ENCODE peak calls at places on chromosomes 13 and 19, in ten cellular contexts. V, K, P, W, R, J, Z, B, Y and G are unnamed samples.
A peak's percentile ranks its signal among the peaks of the same experiment; 100 is the strongest.

GRCh38 chr13:107803822-107804495 is 411.4 kb downstream of the LIG4 start:
- DNase-seq in V (no peak), K (no peak), P (no peak), W (no peak), R (no peak), J (no peak), Z (no peak), B (no peak), Y (no peak), G (no peak)

GRCh38 chr13:102399791-102400618 is 1.8 kb downstream of the FGF14 start:
- DNase-seq in V (no peak), K (no peak), P (peak; percentile 50), W (peak; percentile 28), R (peak; percentile 62), J (peak; percentile 46), Z (no peak), B (peak; percentile 9), Y (no peak), G (no peak)

GRCh38 chr13:23899555-23899954 is 2.3 kb upstream of the C1QTNF9B start:
- DNase-seq in V (peak; percentile 37), K (peak; percentile 29), P (no peak), W (no peak), R (peak; percentile 39), J (peak; percentile 34), Z (peak; percentile 36), B (no peak), Y (peak; percentile 59), G (no peak)

GRCh38 chr13:109569938-109570711 is 216.3 kb downstream of the IRS2 start:
- DNase-seq in V (no peak), K (no peak), P (peak; percentile 62), W (no peak), R (no peak), J (no peak), Z (no peak), B (no peak), Y (no peak), G (no peak)

GRCh38 chr13:110485604-110486003 is 75.9 kb downstream of the RAB20 start:
- DNase-seq in V (peak; percentile 27), K (no peak), P (no peak), W (no peak), R (peak; percentile 67), J (peak; percentile 83), Z (no peak), B (no peak), Y (no peak), G (no peak)

GRCh38 chr19:14002571-14003278 is 3.4 kb downstream of the RFX1 start:
- DNase-seq in V (no peak), K (no peak), P (peak; percentile 64), W (no peak), R (no peak), J (no peak), Z (no peak), B (no peak), Y (no peak), G (no peak)

GRCh38 chr13:34189946-34190345 is 372.0 kb downstream of the RFC3 start:
- DNase-seq in V (no peak), K (no peak), P (no peak), W (no peak), R (no peak), J (no peak), Z (no peak), B (no peak), Y (no peak), G (no peak)

GRCh38 chr13:98272549-98272948 is 95.5 kb upstream of the RNF113B start:
- DNase-seq in V (no peak), K (no peak), P (no peak), W (no peak), R (peak; percentile 15), J (peak; percentile 91), Z (no peak), B (no peak), Y (no peak), G (no peak)

GRCh38 chr13:28735481-28736029 is 16.8 kb upstream of the SLC46A3 start:
- DNase-seq in V (no peak), K (no peak), P (no peak), W (no peak), R (no peak), J (no peak), Z (no peak), B (no peak), Y (no peak), G (no peak)

GRCh38 chr19:55228015-55228391 is 560 bp downstream of the TMEM86B start:
- DNase-seq in V (no peak), K (no peak), P (no peak), W (no peak), R (no peak), J (no peak), Z (no peak), B (no peak), Y (peak; percentile 18), G (no peak)

GRCh38 chr13:40077396-40078027 is 422.1 kb downstream of the COG6 start:
- DNase-seq in V (no peak), K (no peak), P (no peak), W (no peak), R (no peak), J (no peak), Z (no peak), B (no peak), Y (no peak), G (no peak)

GRCh38 chr13:27022571-27023311 is 148.9 kb downstream of the USP12 start:
- DNase-seq in V (no peak), K (no peak), P (no peak), W (peak; percentile 41), R (no peak), J (no peak), Z (no peak), B (no peak), Y (peak; percentile 47), G (no peak)

GRCh38 chr19:40799558-40800338 is 757 bp downstream of the EGLN2 start:
- DNase-seq in V (no peak), K (no peak), P (peak; percentile 63), W (no peak), R (peak; percentile 58), J (peak; percentile 73), Z (peak; percentile 33), B (no peak), Y (peak; percentile 59), G (no peak)

GRCh38 chr13:51523082-51523518 is 61.2 kb upstream of the WDFY2 start:
- DNase-seq in V (no peak), K (peak; percentile 39), P (no peak), W (no peak), R (no peak), J (no peak), Z (no peak), B (peak; percentile 12), Y (peak; percentile 78), G (peak; percentile 55)

GRCh38 chr19:23709347-23709746 is 22.3 kb upstream of the ZNF675 start:
- DNase-seq in V (no peak), K (no peak), P (no peak), W (no peak), R (no peak), J (no peak), Z (no peak), B (no peak), Y (no peak), G (no peak)

GRCh38 chr19:52570005-52570861 is at the start of gene ZNF701:
- DNase-seq in V (peak; percentile 70), K (peak; percentile 95), P (peak; percentile 97), W (no peak), R (peak; percentile 99), J (peak; percentile 95), Z (peak; percentile 97), B (peak; percentile 97), Y (peak; percentile 94), G (peak; percentile 95)
- TF ChIP-seq CTCF in V (peak; percentile 25), K (peak; percentile 34), P (peak; percentile 30), W (no peak), R (no peak), J (peak; percentile 27), Z (peak; percentile 49), B (no peak), Y (peak; percentile 27), G (peak; percentile 51)

GRCh38 chr19:15436012-15436825 is 13.5 kb downstream of the WIZ start:
- DNase-seq in V (no peak), K (no peak), P (no peak), W (no peak), R (no peak), J (no peak), Z (no peak), B (no peak), Y (no peak), G (no peak)

GRCh38 chr19:15438124-15438496 is 11.6 kb downstream of the WIZ start:
- DNase-seq in V (no peak), K (no peak), P (no peak), W (no peak), R (no peak), J (no peak), Z (no peak), B (no peak), Y (no peak), G (no peak)

GRCh38 chr19:15436826-15437110 is 13.0 kb downstream of the WIZ start:
- DNase-seq in V (no peak), K (no peak), P (no peak), W (no peak), R (no peak), J (no peak), Z (no peak), B (no peak), Y (no peak), G (no peak)

GRCh38 chr19:15438577-15438976 is 11.2 kb downstream of the WIZ start:
- DNase-seq in V (no peak), K (no peak), P (no peak), W (no peak), R (no peak), J (no peak), Z (no peak), B (no peak), Y (no peak), G (no peak)

GRCh38 chr19:15437355-15438123 is 12.2 kb downstream of the WIZ start:
- DNase-seq in V (no peak), K (no peak), P (no peak), W (no peak), R (no peak), J (no peak), Z (no peak), B (no peak), Y (peak; percentile 47), G (no peak)
- TF ChIP-seq CTCF in V (peak; percentile 32), K (peak; percentile 41), P (no peak), W (no peak), R (no peak), J (no peak), Z (no peak), B (no peak), Y (no peak), G (no peak)

GRCh38 chr19:50148528-50148927 is 14.6 kb downstream of the IZUMO2 start:
- DNase-seq in V (no peak), K (no peak), P (no peak), W (no peak), R (no peak), J (no peak), Z (no peak), B (no peak), Y (no peak), G (no peak)

GRCh38 chr19:50152578-50152977 is 10.5 kb downstream of the IZUMO2 start:
- DNase-seq in V (no peak), K (no peak), P (no peak), W (no peak), R (no peak), J (no peak), Z (no peak), B (no peak), Y (no peak), G (no peak)

GRCh38 chr19:50147462-50148423 is 15.3 kb downstream of the IZUMO2 start:
- DNase-seq in V (peak; percentile 65), K (peak; percentile 89), P (peak; percentile 79), W (peak; percentile 90), R (peak; percentile 86), J (peak; percentile 93), Z (peak; percentile 75), B (peak; percentile 86), Y (peak; percentile 89), G (peak; percentile 57)
- TF ChIP-seq CTCF in V (peak; percentile 28), K (peak; percentile 39), P (no peak), W (peak; percentile 89), R (peak; percentile 40), J (peak; percentile 74), Z (peak; percentile 63), B (no peak), Y (peak; percentile 39), G (no peak)

GRCh38 chr19:12733369-12733896 is 1.1 kb downstream of the TRIR start:
- DNase-seq in V (no peak), K (no peak), P (no peak), W (peak; percentile 59), R (no peak), J (peak; percentile 52), Z (no peak), B (no peak), Y (peak; percentile 63), G (no peak)
- TF ChIP-seq CTCF in V (peak; percentile 40), K (no peak), P (peak; percentile 34), W (peak; percentile 34), R (no peak), J (peak; percentile 50), Z (peak; percentile 41), B (no peak), Y (peak; percentile 54), G (peak; percentile 30)